ENCODE peak calls at places on chromosomes 1 and 21, in eight cellular contexts. M, J, F, K, Y, C, G and N are unnamed samples.

GRCh38 chr1:80048706-80049105 is 1042.2 kb upstream of the ADGRL4 start:
- DNase-seq in M (no peak), J (no peak), F (no peak), K (no peak), Y (no peak), C (no peak), G (no peak), N (no peak)

GRCh38 chr1:23103001-23103879 is 65.4 kb downstream of the LUZP1 start:
- DNase-seq in M (no peak), J (peak), F (no peak), K (no peak), Y (no peak), C (no peak), G (no peak), N (no peak)

GRCh38 chr1:156928043-156928602 is 7.7 kb downstream of the LRRC71 start:
- DNase-seq in M (no peak), J (no peak), F (no peak), K (no peak), Y (no peak), C (no peak), G (no peak), N (no peak)

GRCh38 chr1:167722152-167722869 is 529 bp downstream of the MPZL1 start:
- DNase-seq in M (peak), J (peak), F (no peak), K (peak), Y (peak), C (no peak), G (no peak), N (peak)

GRCh38 chr21:42262826-42263225 is 43.9 kb downstream of the ABCG1 start:
- DNase-seq in M (no peak), J (peak), F (peak), K (no peak), Y (no peak), C (no peak), G (peak), N (peak)

GRCh38 chr1:212934050-212934449 is 16.3 kb upstream of the VASH2 start:
- DNase-seq in M (no peak), J (no peak), F (no peak), K (no peak), Y (no peak), C (no peak), G (no peak), N (no peak)

GRCh38 chr1:87462894-87463293 is 134.2 kb downstream of the LMO4 start:
- DNase-seq in M (no peak), J (no peak), F (no peak), K (no peak), Y (no peak), C (no peak), G (no peak), N (no peak)

GRCh38 chr21:20790113-20790512 is 208.1 kb upstream of the NCAM2 start:
- DNase-seq in M (no peak), J (no peak), F (no peak), K (no peak), Y (no peak), C (no peak), G (no peak), N (no peak)

GRCh38 chr1:242569867-242570266 is 45.4 kb upstream of the PLD5 start:
- DNase-seq in M (no peak), J (no peak), F (no peak), K (no peak), Y (no peak), C (no peak), G (no peak), N (no peak)

GRCh38 chr1:54219688-54220003 is 19.7 kb downstream of the MRPL37 start:
- DNase-seq in M (no peak), J (no peak), F (no peak), K (no peak), Y (no peak), C (no peak), G (no peak), N (no peak)

GRCh38 chr1:22592051-22592450 is 28.8 kb downstream of the EPHA8 start:
- DNase-seq in M (no peak), J (no peak), F (no peak), K (no peak), Y (no peak), C (no peak), G (no peak), N (no peak)

GRCh38 chr1:230256896-230257295 is 169.2 kb downstream of the PGBD5 start:
- DNase-seq in M (no peak), J (no peak), F (no peak), K (no peak), Y (no peak), C (no peak), G (no peak), N (no peak)

GRCh38 chr1:236844499-236845271 is 49.6 kb downstream of the MTR start:
- DNase-seq in M (peak), J (no peak), F (no peak), K (no peak), Y (no peak), C (no peak), G (no peak), N (no peak)

GRCh38 chr1:177567393-177567792 is 396.6 kb downstream of the BRINP2 start:
- DNase-seq in M (no peak), J (peak), F (no peak), K (no peak), Y (no peak), C (no peak), G (no peak), N (peak)
- TF ChIP-seq CTCF in M (peak), J (no peak), F (no peak), K (peak), Y (no peak), C (no peak), G (no peak), N (peak)

GRCh38 chr21:46144464-46145070 is 10.8 kb downstream of the FTCD start:
- DNase-seq in M (no peak), J (no peak), F (peak), K (no peak), Y (no peak), C (no peak), G (no peak), N (no peak)
- TF ChIP-seq CTCF in M (no peak), J (no peak), F (no peak), K (no peak), Y (no peak), C (no peak), G (no peak), N (no peak)

DNA sequence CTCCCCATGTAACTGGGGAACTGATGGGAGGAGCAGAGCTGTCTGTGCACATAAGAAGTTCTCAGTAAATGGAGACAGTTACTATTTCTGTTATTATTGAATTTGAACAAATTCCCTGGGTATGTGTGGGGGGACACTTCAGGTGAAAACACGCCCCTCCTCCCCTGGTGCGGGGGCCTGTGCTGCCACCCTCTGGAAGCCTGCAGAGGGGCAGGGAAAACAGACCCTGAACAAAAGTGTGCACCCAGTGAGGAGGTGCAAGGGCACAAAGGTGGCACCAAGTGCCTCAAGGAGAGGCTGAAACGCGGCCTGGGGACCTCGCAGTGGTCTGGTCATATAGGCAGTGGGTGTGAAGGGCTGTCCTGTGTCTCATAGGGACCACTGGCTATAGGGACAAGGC is 18.2 kb upstream of the NADK start:
- DNase-seq in M (no peak), J (no peak), F (no peak), K (no peak), Y (no peak), C (no peak), G (no peak), N (no peak)
- TF ChIP-seq CTCF in M (peak), J (no peak), F (peak), K (no peak), Y (no peak), C (no peak), G (no peak), N (no peak)

DNA sequence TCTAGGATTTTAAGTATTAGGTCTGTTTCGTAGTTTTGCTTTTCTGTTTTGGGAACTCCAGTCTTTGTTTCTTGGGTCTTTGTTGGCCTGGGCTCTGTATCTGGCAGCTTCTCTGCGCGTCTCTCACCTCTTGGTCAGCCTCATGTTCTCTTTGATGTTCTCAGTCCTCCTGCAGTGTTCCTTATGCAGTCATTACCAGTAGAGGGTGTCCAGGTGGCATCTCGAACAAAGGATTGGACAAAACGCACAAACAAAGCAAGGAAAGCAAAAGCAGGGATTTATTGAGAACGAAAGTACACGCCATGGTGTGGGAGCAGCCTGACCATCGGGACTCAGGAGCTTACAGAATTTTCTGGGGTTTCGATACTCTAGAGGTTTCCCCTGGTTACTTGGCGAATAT is 133.7 kb upstream of the COL6A1 start:
- DNase-seq in M (peak), J (no peak), F (no peak), K (no peak), Y (no peak), C (no peak), G (no peak), N (no peak)
- TF ChIP-seq CTCF in M (no peak), J (no peak), F (no peak), K (no peak), Y (no peak), C (no peak), G (no peak), N (no peak)

GRCh38 chr1:94820918-94821317 is 761 bp downstream of the SLC44A3 start:
- DNase-seq in M (no peak), J (no peak), F (no peak), K (no peak), Y (no peak), C (no peak), G (no peak), N (no peak)
- TF ChIP-seq CTCF in M (no peak), J (no peak), F (no peak), K (no peak), Y (no peak), C (no peak), G (no peak), N (no peak)